ENCODE peak calls at places on chromosomes 2 and 18, in ten cellular contexts. One of them, this sample, is unnamed.
A peak's percentile ranks its signal among the peaks of the same experiment; 100 is the strongest.

GRCh38 chr18:51655327-51655698 is 457.8 kb upstream of the MEX3C start:
- DNase-seq in HTR-8/SVneo: no peak
- DNase-seq in effector memory CD8-positive, alpha-beta T cell: no peak
- DNase-seq in stimulated activated CD4-positive, alpha-beta T cell treated with anti-CD3 and anti-CD28 coated beads, Interleukin-4, amount 100 ng/mL, for 24 hours: no peak
- DNase-seq in heart left ventricle: no peak
- DNase-seq in WTC11: no peak
- DNase-seq in NCI-H2081: no peak
- DNase-seq in pancreas: no peak
- DNase-seq in Daoy: no peak
- DNase-seq in glutamatergic neuron: no peak
- DNase-seq in this sample: no peak

GRCh38 chr2:222791946-222792649 is 68.7 kb upstream of the ACSL3 start:
- DNase-seq in HTR-8/SVneo: no peak
- DNase-seq in WTC11: no peak
- DNase-seq in Daoy: no peak
- DNase-seq in pancreas: no peak
- DNase-seq in NCI-H2081: no peak
- DNase-seq in glutamatergic neuron: no peak
- DNase-seq in heart left ventricle: peak; percentile 70
- DNase-seq in effector memory CD8-positive, alpha-beta T cell: no peak
- DNase-seq in stimulated activated CD4-positive, alpha-beta T cell treated with anti-CD3 and anti-CD28 coated beads, Interleukin-4, amount 100 ng/mL, for 24 hours: no peak
- DNase-seq in this sample: no peak

GRCh38 chr2:217077841-217078407 is 218.1 kb upstream of the TNP1 start:
- DNase-seq in glutamatergic neuron: no peak
- DNase-seq in Daoy: no peak
- DNase-seq in heart left ventricle: no peak
- DNase-seq in NCI-H2081: no peak
- DNase-seq in pancreas: no peak
- DNase-seq in stimulated activated CD4-positive, alpha-beta T cell treated with anti-CD3 and anti-CD28 coated beads, Interleukin-4, amount 100 ng/mL, for 24 hours: no peak
- DNase-seq in effector memory CD8-positive, alpha-beta T cell: no peak
- DNase-seq in WTC11: no peak
- DNase-seq in HTR-8/SVneo: no peak
- DNase-seq in this sample: peak; percentile 30

GRCh38 chr2:169775765-169776482 is 22.7 kb upstream of the SSB start:
- DNase-seq in effector memory CD8-positive, alpha-beta T cell: no peak
- DNase-seq in heart left ventricle: no peak
- DNase-seq in pancreas: no peak
- DNase-seq in glutamatergic neuron: no peak
- DNase-seq in WTC11: no peak
- DNase-seq in stimulated activated CD4-positive, alpha-beta T cell treated with anti-CD3 and anti-CD28 coated beads, Interleukin-4, amount 100 ng/mL, for 24 hours: no peak
- DNase-seq in Daoy: no peak
- DNase-seq in NCI-H2081: no peak
- DNase-seq in HTR-8/SVneo: no peak
- DNase-seq in this sample: no peak

GRCh38 chr2:80830891-80831290 is 526.3 kb upstream of the LRRTM1 start:
- DNase-seq in stimulated activated CD4-positive, alpha-beta T cell treated with anti-CD3 and anti-CD28 coated beads, Interleukin-4, amount 100 ng/mL, for 24 hours: no peak
- DNase-seq in HTR-8/SVneo: no peak
- DNase-seq in glutamatergic neuron: no peak
- DNase-seq in heart left ventricle: no peak
- DNase-seq in effector memory CD8-positive, alpha-beta T cell: no peak
- DNase-seq in pancreas: no peak
- DNase-seq in WTC11: no peak
- DNase-seq in NCI-H2081: no peak
- DNase-seq in Daoy: no peak
- DNase-seq in this sample: no peak

GRCh38 chr2:102678442-102678841 is 59.1 kb downstream of the SLC9A2 start:
- DNase-seq in HTR-8/SVneo: no peak
- DNase-seq in glutamatergic neuron: no peak
- DNase-seq in stimulated activated CD4-positive, alpha-beta T cell treated with anti-CD3 and anti-CD28 coated beads, Interleukin-4, amount 100 ng/mL, for 24 hours: no peak
- DNase-seq in heart left ventricle: no peak
- DNase-seq in NCI-H2081: no peak
- DNase-seq in WTC11: no peak
- DNase-seq in Daoy: no peak
- DNase-seq in pancreas: no peak
- DNase-seq in effector memory CD8-positive, alpha-beta T cell: no peak
- DNase-seq in this sample: no peak

GRCh38 chr18:33014060-33014796 is 241.4 kb upstream of the KLHL14 start:
- DNase-seq in glutamatergic neuron: no peak
- DNase-seq in WTC11: no peak
- DNase-seq in effector memory CD8-positive, alpha-beta T cell: no peak
- DNase-seq in pancreas: no peak
- DNase-seq in heart left ventricle: no peak
- DNase-seq in Daoy: peak; percentile 13
- DNase-seq in NCI-H2081: no peak
- DNase-seq in stimulated activated CD4-positive, alpha-beta T cell treated with anti-CD3 and anti-CD28 coated beads, Interleukin-4, amount 100 ng/mL, for 24 hours: no peak
- DNase-seq in HTR-8/SVneo: no peak
- DNase-seq in this sample: no peak

GRCh38 chr2:48569433-48569832 is 39.5 kb downstream of the STON1 start:
- DNase-seq in heart left ventricle: no peak
- DNase-seq in Daoy: no peak
- DNase-seq in effector memory CD8-positive, alpha-beta T cell: no peak
- DNase-seq in HTR-8/SVneo: no peak
- DNase-seq in WTC11: no peak
- DNase-seq in stimulated activated CD4-positive, alpha-beta T cell treated with anti-CD3 and anti-CD28 coated beads, Interleukin-4, amount 100 ng/mL, for 24 hours: no peak
- DNase-seq in glutamatergic neuron: no peak
- DNase-seq in NCI-H2081: no peak
- DNase-seq in pancreas: no peak
- DNase-seq in this sample: no peak

GRCh38 chr2:37829202-37829601 is 95.9 kb upstream of the RMDN2 start:
- DNase-seq in Daoy: peak; percentile 90
- DNase-seq in HTR-8/SVneo: peak; percentile 68
- DNase-seq in effector memory CD8-positive, alpha-beta T cell: no peak
- DNase-seq in glutamatergic neuron: no peak
- DNase-seq in NCI-H2081: no peak
- DNase-seq in heart left ventricle: peak; percentile 40
- DNase-seq in WTC11: no peak
- DNase-seq in pancreas: no peak
- DNase-seq in stimulated activated CD4-positive, alpha-beta T cell treated with anti-CD3 and anti-CD28 coated beads, Interleukin-4, amount 100 ng/mL, for 24 hours: no peak
- DNase-seq in this sample: no peak

GRCh38 chr2:148812306-148812705 is 62.7 kb upstream of the KIF5C start:
- DNase-seq in NCI-H2081: no peak
- DNase-seq in effector memory CD8-positive, alpha-beta T cell: no peak
- DNase-seq in stimulated activated CD4-positive, alpha-beta T cell treated with anti-CD3 and anti-CD28 coated beads, Interleukin-4, amount 100 ng/mL, for 24 hours: no peak
- DNase-seq in HTR-8/SVneo: peak; percentile 21
- DNase-seq in glutamatergic neuron: no peak
- DNase-seq in Daoy: peak; percentile 77
- DNase-seq in pancreas: no peak
- DNase-seq in WTC11: no peak
- DNase-seq in heart left ventricle: peak; percentile 62
- DNase-seq in this sample: no peak

GRCh38 chr2:120320318-120320851 is 25.6 kb upstream of the INHBB start:
- DNase-seq in glutamatergic neuron: peak; percentile 6
- DNase-seq in NCI-H2081: no peak
- DNase-seq in effector memory CD8-positive, alpha-beta T cell: no peak
- DNase-seq in Daoy: no peak
- DNase-seq in HTR-8/SVneo: no peak
- DNase-seq in WTC11: no peak
- DNase-seq in heart left ventricle: peak; percentile 3
- DNase-seq in stimulated activated CD4-positive, alpha-beta T cell treated with anti-CD3 and anti-CD28 coated beads, Interleukin-4, amount 100 ng/mL, for 24 hours: no peak
- DNase-seq in pancreas: no peak
- DNase-seq in this sample: no peak

GRCh38 chr18:8835556-8835955 is 130.2 kb downstream of the MTCL1 start:
- DNase-seq in heart left ventricle: no peak
- DNase-seq in pancreas: no peak
- DNase-seq in stimulated activated CD4-positive, alpha-beta T cell treated with anti-CD3 and anti-CD28 coated beads, Interleukin-4, amount 100 ng/mL, for 24 hours: no peak
- DNase-seq in NCI-H2081: no peak
- DNase-seq in Daoy: no peak
- DNase-seq in WTC11: no peak
- DNase-seq in effector memory CD8-positive, alpha-beta T cell: no peak
- DNase-seq in HTR-8/SVneo: no peak
- DNase-seq in glutamatergic neuron: no peak
- DNase-seq in this sample: no peak

GRCh38 chr18:50151876-50152275 is 43.1 kb downstream of the MYO5B start:
- DNase-seq in heart left ventricle: no peak
- DNase-seq in WTC11: no peak
- DNase-seq in Daoy: peak; percentile 65
- DNase-seq in pancreas: no peak
- DNase-seq in glutamatergic neuron: no peak
- DNase-seq in effector memory CD8-positive, alpha-beta T cell: no peak
- DNase-seq in NCI-H2081: no peak
- DNase-seq in HTR-8/SVneo: no peak
- DNase-seq in stimulated activated CD4-positive, alpha-beta T cell treated with anti-CD3 and anti-CD28 coated beads, Interleukin-4, amount 100 ng/mL, for 24 hours: no peak
- DNase-seq in this sample: no peak

GRCh38 chr18:6056171-6056932 is 161.0 kb upstream of the TMEM200C start:
- DNase-seq in pancreas: no peak
- DNase-seq in WTC11: no peak
- DNase-seq in glutamatergic neuron: no peak
- DNase-seq in Daoy: peak; percentile 67
- DNase-seq in effector memory CD8-positive, alpha-beta T cell: no peak
- DNase-seq in stimulated activated CD4-positive, alpha-beta T cell treated with anti-CD3 and anti-CD28 coated beads, Interleukin-4, amount 100 ng/mL, for 24 hours: no peak
- DNase-seq in HTR-8/SVneo: no peak
- DNase-seq in heart left ventricle: no peak
- DNase-seq in NCI-H2081: no peak
- DNase-seq in this sample: no peak

GRCh38 chr2:138565251-138565598 is 63.7 kb downstream of the SPOPL start:
- DNase-seq in NCI-H2081: no peak
- DNase-seq in Daoy: no peak
- DNase-seq in WTC11: no peak
- DNase-seq in effector memory CD8-positive, alpha-beta T cell: no peak
- DNase-seq in pancreas: no peak
- DNase-seq in HTR-8/SVneo: no peak
- DNase-seq in heart left ventricle: no peak
- DNase-seq in stimulated activated CD4-positive, alpha-beta T cell treated with anti-CD3 and anti-CD28 coated beads, Interleukin-4, amount 100 ng/mL, for 24 hours: no peak
- DNase-seq in glutamatergic neuron: no peak
- DNase-seq in this sample: no peak

GRCh38 chr2:38407111-38407682 is 30.1 kb upstream of the ATL2 start:
- DNase-seq in WTC11: no peak
- DNase-seq in heart left ventricle: peak; percentile 31
- DNase-seq in glutamatergic neuron: no peak
- DNase-seq in stimulated activated CD4-positive, alpha-beta T cell treated with anti-CD3 and anti-CD28 coated beads, Interleukin-4, amount 100 ng/mL, for 24 hours: no peak
- DNase-seq in effector memory CD8-positive, alpha-beta T cell: no peak
- DNase-seq in HTR-8/SVneo: no peak
- DNase-seq in Daoy: no peak
- DNase-seq in NCI-H2081: no peak
- DNase-seq in pancreas: no peak
- DNase-seq in this sample: no peak

GRCh38 chr2:152573168-152573567 is 144.1 kb downstream of the PRPF40A start:
- DNase-seq in heart left ventricle: no peak
- DNase-seq in WTC11: no peak
- DNase-seq in NCI-H2081: no peak
- DNase-seq in Daoy: peak; percentile 63
- DNase-seq in effector memory CD8-positive, alpha-beta T cell: no peak
- DNase-seq in stimulated activated CD4-positive, alpha-beta T cell treated with anti-CD3 and anti-CD28 coated beads, Interleukin-4, amount 100 ng/mL, for 24 hours: peak; percentile 67
- DNase-seq in pancreas: no peak
- DNase-seq in glutamatergic neuron: no peak
- DNase-seq in HTR-8/SVneo: peak; percentile 62
- DNase-seq in this sample: peak; percentile 38

GRCh38 chr2:74369976-74370375 is 10.1 kb downstream of the DCTN1 start:
- DNase-seq in Daoy: no peak
- DNase-seq in stimulated activated CD4-positive, alpha-beta T cell treated with anti-CD3 and anti-CD28 coated beads, Interleukin-4, amount 100 ng/mL, for 24 hours: no peak
- DNase-seq in heart left ventricle: no peak
- DNase-seq in WTC11: no peak
- DNase-seq in glutamatergic neuron: no peak
- DNase-seq in effector memory CD8-positive, alpha-beta T cell: no peak
- DNase-seq in pancreas: no peak
- DNase-seq in NCI-H2081: no peak
- DNase-seq in HTR-8/SVneo: no peak
- DNase-seq in this sample: no peak

GRCh38 chr18:25334588-25334987 is 17.4 kb downstream of the ZNF521 start:
- DNase-seq in HTR-8/SVneo: no peak
- DNase-seq in Daoy: no peak
- DNase-seq in stimulated activated CD4-positive, alpha-beta T cell treated with anti-CD3 and anti-CD28 coated beads, Interleukin-4, amount 100 ng/mL, for 24 hours: no peak
- DNase-seq in glutamatergic neuron: no peak
- DNase-seq in effector memory CD8-positive, alpha-beta T cell: no peak
- DNase-seq in NCI-H2081: no peak
- DNase-seq in WTC11: no peak
- DNase-seq in pancreas: no peak
- DNase-seq in heart left ventricle: no peak
- DNase-seq in this sample: no peak

GRCh38 chr2:41194235-41194634 is 742.3 kb upstream of the SLC8A1 start:
- DNase-seq in effector memory CD8-positive, alpha-beta T cell: no peak
- DNase-seq in glutamatergic neuron: peak; percentile 19
- DNase-seq in WTC11: no peak
- DNase-seq in Daoy: no peak
- DNase-seq in stimulated activated CD4-positive, alpha-beta T cell treated with anti-CD3 and anti-CD28 coated beads, Interleukin-4, amount 100 ng/mL, for 24 hours: no peak
- DNase-seq in HTR-8/SVneo: peak; percentile 1
- DNase-seq in NCI-H2081: no peak
- DNase-seq in heart left ventricle: peak; percentile 26
- DNase-seq in pancreas: no peak
- DNase-seq in this sample: no peak

GRCh38 chr18:31555971-31556747 is 35.5 kb upstream of the TTR start:
- DNase-seq in HTR-8/SVneo: peak; percentile 35
- DNase-seq in effector memory CD8-positive, alpha-beta T cell: peak; percentile 51
- DNase-seq in pancreas: peak; percentile 29
- DNase-seq in heart left ventricle: no peak
- DNase-seq in Daoy: peak; percentile 48
- DNase-seq in stimulated activated CD4-positive, alpha-beta T cell treated with anti-CD3 and anti-CD28 coated beads, Interleukin-4, amount 100 ng/mL, for 24 hours: peak; percentile 33
- DNase-seq in glutamatergic neuron: no peak
- DNase-seq in WTC11: peak; percentile 24
- DNase-seq in NCI-H2081: peak; percentile 48
- DNase-seq in this sample: peak; percentile 20

GRCh38 chr18:22551536-22552151 is 133.9 kb upstream of the CTAGE1 start:
- DNase-seq in WTC11: no peak
- DNase-seq in glutamatergic neuron: no peak
- DNase-seq in stimulated activated CD4-positive, alpha-beta T cell treated with anti-CD3 and anti-CD28 coated beads, Interleukin-4, amount 100 ng/mL, for 24 hours: no peak
- DNase-seq in heart left ventricle: no peak
- DNase-seq in pancreas: peak; percentile 21
- DNase-seq in Daoy: peak; percentile 91
- DNase-seq in effector memory CD8-positive, alpha-beta T cell: no peak
- DNase-seq in HTR-8/SVneo: peak; percentile 22
- DNase-seq in NCI-H2081: no peak
- DNase-seq in this sample: no peak

GRCh38 chr2:85033388-85033787 is 62.4 kb downstream of the KCMF1 start:
- DNase-seq in NCI-H2081: no peak
- DNase-seq in effector memory CD8-positive, alpha-beta T cell: no peak
- DNase-seq in glutamatergic neuron: no peak
- DNase-seq in pancreas: no peak
- DNase-seq in HTR-8/SVneo: no peak
- DNase-seq in Daoy: no peak
- DNase-seq in stimulated activated CD4-positive, alpha-beta T cell treated with anti-CD3 and anti-CD28 coated beads, Interleukin-4, amount 100 ng/mL, for 24 hours: no peak
- DNase-seq in heart left ventricle: no peak
- DNase-seq in WTC11: no peak
- DNase-seq in this sample: no peak

GRCh38 chr18:10901329-10901728 is 248.0 kb downstream of the PIEZO2 start:
- DNase-seq in WTC11: no peak
- DNase-seq in Daoy: no peak
- DNase-seq in NCI-H2081: no peak
- DNase-seq in HTR-8/SVneo: no peak
- DNase-seq in effector memory CD8-positive, alpha-beta T cell: no peak
- DNase-seq in stimulated activated CD4-positive, alpha-beta T cell treated with anti-CD3 and anti-CD28 coated beads, Interleukin-4, amount 100 ng/mL, for 24 hours: no peak
- DNase-seq in glutamatergic neuron: no peak
- DNase-seq in heart left ventricle: no peak
- DNase-seq in pancreas: no peak
- DNase-seq in this sample: no peak

GRCh38 chr18:47594621-47595086 is 335.8 kb downstream of the SMAD2 start:
- DNase-seq in stimulated activated CD4-positive, alpha-beta T cell treated with anti-CD3 and anti-CD28 coated beads, Interleukin-4, amount 100 ng/mL, for 24 hours: no peak
- DNase-seq in heart left ventricle: no peak
- DNase-seq in HTR-8/SVneo: no peak
- DNase-seq in pancreas: no peak
- DNase-seq in Daoy: no peak
- DNase-seq in effector memory CD8-positive, alpha-beta T cell: no peak
- DNase-seq in NCI-H2081: peak; percentile 70
- DNase-seq in WTC11: no peak
- DNase-seq in glutamatergic neuron: no peak
- DNase-seq in this sample: no peak

GRCh38 chr2:167142554-167142953 is 254.3 kb downstream of the XIRP2 start:
- DNase-seq in glutamatergic neuron: no peak
- DNase-seq in heart left ventricle: no peak
- DNase-seq in effector memory CD8-positive, alpha-beta T cell: no peak
- DNase-seq in HTR-8/SVneo: no peak
- DNase-seq in pancreas: no peak
- DNase-seq in NCI-H2081: no peak
- DNase-seq in Daoy: no peak
- DNase-seq in WTC11: no peak
- DNase-seq in stimulated activated CD4-positive, alpha-beta T cell treated with anti-CD3 and anti-CD28 coated beads, Interleukin-4, amount 100 ng/mL, for 24 hours: no peak
- DNase-seq in this sample: no peak

GRCh38 chr18:48393170-48393569 is 16.0 kb downstream of the ZBTB7C start:
- DNase-seq in HTR-8/SVneo: no peak
- DNase-seq in NCI-H2081: no peak
- DNase-seq in Daoy: no peak
- DNase-seq in effector memory CD8-positive, alpha-beta T cell: no peak
- DNase-seq in heart left ventricle: no peak
- DNase-seq in WTC11: no peak
- DNase-seq in pancreas: no peak
- DNase-seq in stimulated activated CD4-positive, alpha-beta T cell treated with anti-CD3 and anti-CD28 coated beads, Interleukin-4, amount 100 ng/mL, for 24 hours: no peak
- DNase-seq in glutamatergic neuron: no peak
- DNase-seq in this sample: no peak

GRCh38 chr18:67379991-67380390 is 136.5 kb downstream of the DSEL start:
- DNase-seq in NCI-H2081: no peak
- DNase-seq in glutamatergic neuron: no peak
- DNase-seq in HTR-8/SVneo: no peak
- DNase-seq in pancreas: no peak
- DNase-seq in heart left ventricle: no peak
- DNase-seq in effector memory CD8-positive, alpha-beta T cell: no peak
- DNase-seq in WTC11: no peak
- DNase-seq in stimulated activated CD4-positive, alpha-beta T cell treated with anti-CD3 and anti-CD28 coated beads, Interleukin-4, amount 100 ng/mL, for 24 hours: no peak
- DNase-seq in Daoy: no peak
- DNase-seq in this sample: no peak